ENCODE peak calls at places on chromosomes 7 and 10, in ten cellular contexts. C, G, B, W, Z, Q, U, K, V and H are unnamed samples.

GRCh38 chr7:140899883-140900282 is 24.8 kb downstream of the BRAF start:
- DNase-seq in C (no peak), G (no peak), B (no peak), W (no peak), Z (no peak), Q (no peak), U (no peak), K (no peak), V (no peak), H (no peak)

GRCh38 chr10:3886191-3886590 is 101.2 kb upstream of the KLF6 start:
- DNase-seq in C (no peak), G (no peak), B (no peak), W (no peak), Z (peak; percentile 87), Q (no peak), U (no peak), K (no peak), V (peak; percentile 79), H (no peak)

GRCh38 chr7:50626971-50627370 is 61.8 kb upstream of the DDC start:
- DNase-seq in C (no peak), G (no peak), B (no peak), W (no peak), Z (no peak), Q (no peak), U (no peak), K (no peak), V (no peak), H (no peak)

GRCh38 chr7:12728192-12728538 is 40.7 kb downstream of the ARL4A start:
- DNase-seq in C (no peak), G (no peak), B (no peak), W (no peak), Z (no peak), Q (no peak), U (no peak), K (no peak), V (no peak), H (no peak)

GRCh38 chr7:19442016-19442785 is 266.6 kb downstream of the POLR1F start:
- DNase-seq in C (no peak), G (no peak), B (no peak), W (no peak), Z (no peak), Q (no peak), U (no peak), K (peak; percentile 52), V (peak; percentile 55), H (peak; percentile 4)

GRCh38 chr7:27636326-27637006 is 26.2 kb downstream of the HIBADH start:
- DNase-seq in C (no peak), G (no peak), B (no peak), W (no peak), Z (no peak), Q (no peak), U (no peak), K (no peak), V (no peak), H (no peak)

GRCh38 chr7:90629306-90629918 is 33.3 kb downstream of the CDK14 start:
- DNase-seq in C (no peak), G (no peak), B (peak; percentile 45), W (no peak), Z (no peak), Q (no peak), U (peak; percentile 22), K (peak; percentile 60), V (peak; percentile 43), H (peak; percentile 49)

GRCh38 chr7:2099036-2099957 is 133.4 kb downstream of the MAD1L1 start:
- DNase-seq in C (no peak), G (no peak), B (no peak), W (no peak), Z (no peak), Q (no peak), U (no peak), K (no peak), V (no peak), H (peak; percentile 58)

GRCh38 chr10:103197177-103197576 is 4.1 kb upstream of the NT5C2 start:
- DNase-seq in C (no peak), G (no peak), B (no peak), W (no peak), Z (peak; percentile 65), Q (peak; percentile 71), U (peak; percentile 26), K (no peak), V (peak; percentile 72), H (no peak)

GRCh38 chr7:124782335-124782734 is 16.7 kb upstream of the GPR37 start:
- DNase-seq in C (no peak), G (no peak), B (no peak), W (no peak), Z (no peak), Q (no peak), U (no peak), K (no peak), V (no peak), H (no peak)

GRCh38 chr10:59622320-59622901 is 87.2 kb downstream of the SLC16A9 start:
- DNase-seq in C (peak; percentile 42), G (no peak), B (no peak), W (peak; percentile 14), Z (no peak), Q (peak; percentile 24), U (peak; percentile 60), K (peak; percentile 35), V (peak; percentile 65), H (peak; percentile 54)

GRCh38 chr10:13956826-13957225 is 370.1 kb downstream of the PRPF18 start:
- DNase-seq in C (peak; percentile 29), G (no peak), B (no peak), W (no peak), Z (peak; percentile 92), Q (peak; percentile 78), U (peak; percentile 29), K (no peak), V (no peak), H (no peak)

GRCh38 chr10:61859786-61860185 is 41.7 kb upstream of the ARID5B start:
- DNase-seq in C (no peak), G (no peak), B (no peak), W (no peak), Z (no peak), Q (no peak), U (no peak), K (no peak), V (no peak), H (no peak)

DNA sequence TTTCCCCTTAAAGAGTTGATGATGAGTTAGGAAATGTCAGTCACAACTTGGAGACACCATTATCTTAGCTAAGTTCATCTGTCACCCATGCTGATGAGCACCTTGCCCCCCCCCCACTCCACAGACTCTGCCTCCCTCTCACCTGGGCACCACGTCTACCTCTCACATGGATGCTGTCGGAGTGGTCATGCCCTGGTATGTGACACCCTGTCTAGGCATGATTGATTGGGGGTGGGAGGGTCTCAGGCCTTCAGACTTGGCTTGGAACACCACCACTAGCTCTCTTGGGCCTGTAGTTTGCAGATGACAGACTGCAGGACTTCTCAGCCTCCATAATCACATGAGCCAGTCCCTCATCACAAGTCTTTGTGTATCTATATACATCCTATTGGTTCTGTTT is 78.0 kb downstream of the WDR37 start:
- DNase-seq in C (no peak), G (no peak), B (no peak), W (no peak), Z (no peak), Q (no peak), U (no peak), K (no peak), V (no peak), H (no peak)
- H3K4me1 ChIP-seq in C (peaks cover 8% of the 10 kb centered on the region), G (no peaks in the 10 kb centered on the region), B (no peaks in the 10 kb centered on the region), W (no peaks in the 10 kb centered on the region), Z (no peaks in the 10 kb centered on the region), Q (no peaks in the 10 kb centered on the region), U (no peaks in the 10 kb centered on the region), K (no peaks in the 10 kb centered on the region), V (no peaks in the 10 kb centered on the region), H (no peaks in the 10 kb centered on the region)

GRCh38 chr10:27744478-27745379 is 890 bp downstream of the MKX start:
- DNase-seq in C (peak; percentile 33), G (no peak), B (no peak), W (peak; percentile 42), Z (peak; percentile 72), Q (no peak), U (no peak), K (no peak), V (peak; percentile 33), H (no peak)

GRCh38 chr10:27745719-27746363 is at the start of gene MKX:
- DNase-seq in C (peak; percentile 37), G (no peak), B (no peak), W (peak; percentile 44), Z (peak; percentile 87), Q (no peak), U (peak; percentile 58), K (no peak), V (peak; percentile 31), H (no peak)

GRCh38 chr10:27743736-27744477 is 1.7 kb downstream of the MKX start:
- DNase-seq in C (peak; percentile 9), G (no peak), B (no peak), W (no peak), Z (peak; percentile 65), Q (no peak), U (peak; percentile 27), K (no peak), V (peak; percentile 11), H (no peak)

GRCh38 chr10:27746364-27747095 is 911 bp upstream of the MKX start:
- DNase-seq in C (no peak), G (no peak), B (no peak), W (peak; percentile 12), Z (no peak), Q (no peak), U (no peak), K (no peak), V (peak; percentile 15), H (no peak)

GRCh38 chr10:27745380-27745718 is 270 bp downstream of the MKX start:
- DNase-seq in C (peak; percentile 7), G (no peak), B (no peak), W (no peak), Z (peak; percentile 65), Q (no peak), U (no peak), K (no peak), V (no peak), H (no peak)
- H3K4me1 ChIP-seq in C (peaks cover 50% of the 10 kb centered on the region), G (peaks cover 51% of the 10 kb centered on the region), B (no peaks in the 10 kb centered on the region), W (peaks cover 56% of the 10 kb centered on the region), Z (no peaks in the 10 kb centered on the region), Q (peaks cover 12% of the 10 kb centered on the region), U (peaks cover 4% of the 10 kb centered on the region), K (peaks cover 12% of the 10 kb centered on the region), V (peaks cover 33% of the 10 kb centered on the region), H (peaks cover 11% of the 10 kb centered on the region)

GRCh38 chr7:100779359-100779758 is 46.0 kb downstream of the ZAN start:
- DNase-seq in C (no peak), G (no peak), B (no peak), W (no peak), Z (no peak), Q (no peak), U (no peak), K (no peak), V (no peak), H (no peak)
- H3K4me1 ChIP-seq in C (no peaks in the 10 kb centered on the region), G (no peaks in the 10 kb centered on the region), B (no peaks in the 10 kb centered on the region), W (no peaks in the 10 kb centered on the region), Z (no peaks in the 10 kb centered on the region), Q (no peaks in the 10 kb centered on the region), U (no peaks in the 10 kb centered on the region), K (peaks cover 3% of the 10 kb centered on the region), V (no peaks in the 10 kb centered on the region), H (no peaks in the 10 kb centered on the region)

DNA sequence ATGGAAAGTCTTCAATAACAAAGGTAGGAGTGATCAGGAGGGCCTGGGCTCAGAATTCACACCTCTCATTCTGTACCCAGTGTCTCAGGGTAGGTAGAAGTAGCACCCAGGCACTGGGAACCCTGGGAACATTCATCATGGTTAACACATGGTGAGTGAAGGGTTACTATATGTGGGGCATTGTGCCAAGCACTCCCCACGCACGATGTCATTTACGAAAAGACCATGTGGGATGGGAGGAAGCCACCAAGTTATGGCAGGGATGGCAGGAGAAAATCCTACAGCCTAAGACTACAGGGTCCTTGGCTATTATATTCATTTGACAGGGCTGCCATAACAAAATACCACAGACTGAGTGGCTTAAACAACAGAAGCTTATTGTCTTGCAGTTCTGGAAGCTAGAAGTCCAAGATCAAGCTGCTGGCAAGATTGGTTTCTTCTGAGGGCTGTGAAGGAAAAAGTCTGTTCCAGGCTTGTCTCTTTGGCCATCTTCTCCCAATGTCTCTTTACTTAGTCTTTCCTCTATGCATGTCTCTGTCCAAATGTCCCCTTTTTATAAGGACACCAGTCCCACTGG is 27.7 kb upstream of the DDIT4 start:
- DNase-seq in C (no peak), G (no peak), B (no peak), W (no peak), Z (no peak), Q (no peak), U (no peak), K (no peak), V (no peak), H (no peak)
- H3K4me1 ChIP-seq in C (peaks cover 91% of the 10 kb centered on the region), G (peaks cover 65% of the 10 kb centered on the region), B (peaks cover 70% of the 10 kb centered on the region), W (peaks cover 85% of the 10 kb centered on the region), Z (no peaks in the 10 kb centered on the region), Q (peaks cover 90% of the 10 kb centered on the region), U (peaks cover 46% of the 10 kb centered on the region), K (peaks cover 3% of the 10 kb centered on the region), V (peaks cover 79% of the 10 kb centered on the region), H (peaks cover 59% of the 10 kb centered on the region)